ENCODE peak calls at places on chromosomes 4 and X, in five cellular contexts. K is GM23248, Y is hepatocyte, T is GM23338, O is neural progenitor cell. G is an unnamed sample.

GRCh38 chr4:155672342-155672741 is 5.7 kb downstream of the GUCY1A1 start:
- DNase-seq in Y (no peak), K (no peak), T (no peak), O (no peak), G (no peak)

GRCh38 chr4:41880840-41881831 is 54.1 kb upstream of the TMEM33 start:
- DNase-seq in T (peak; percentile 73), O (peak; percentile 70), K (peak; percentile 26), Y (no peak), G (no peak)

GRCh38 chr4:95838192-95838591 is 1.7 kb upstream of the PDHA2 start:
- DNase-seq in T (peak; percentile 38), K (no peak), O (peak; percentile 8), Y (no peak), G (no peak)

GRCh38 chr4:107252621-107253020 is 216.5 kb upstream of the DKK2 start:
- DNase-seq in Y (no peak), K (no peak), T (no peak), O (peak; percentile 23), G (no peak)

GRCh38 chr4:123484291-123484926 is 87.8 kb downstream of the SPRY1 start:
- DNase-seq in Y (no peak), K (no peak), T (no peak), O (no peak), G (no peak)

GRCh38 chr4:67122029-67122428 is 423.3 kb downstream of the CENPC start:
- DNase-seq in T (peak; percentile 75), K (no peak), O (peak; percentile 52), Y (peak; percentile 53), G (no peak)

GRCh38 chr4:82698412-82698811 is 100.2 kb downstream of the SCD5 start:
- DNase-seq in O (no peak), T (no peak), Y (no peak), K (no peak), G (no peak)

GRCh38 chr4:53150631-53151488 is 215.0 kb downstream of the SCFD2 start:
- DNase-seq in O (no peak), Y (no peak), T (no peak), K (no peak), G (no peak)

GRCh38 chr4:169818063-169818679 is 60.4 kb upstream of the HPF1 start:
- DNase-seq in T (no peak), K (no peak), O (no peak), Y (no peak), G (peak; percentile 45)

GRCh38 chr4:73855406-73855805 is 2.3 kb downstream of the PF4V1 start:
- DNase-seq in K (no peak), T (no peak), Y (no peak), O (no peak), G (no peak)

GRCh38 chr4:168248311-168248710 is 70.2 kb downstream of the DDX60 start:
- DNase-seq in O (no peak), K (no peak), T (no peak), Y (no peak), G (no peak)

GRCh38 chrX:96432647-96433046 is 252.0 kb upstream of the DIAPH2 start:
- DNase-seq in K (peak; percentile 13), O (no peak), Y (no peak), T (no peak), G (no peak)
- TF ChIP-seq EZH2phosphoT487 in K (no peak), O (no peak), Y (no peak), T (no peak), G (no peak)

GRCh38 chr4:176549161-176549865 is 229.5 kb downstream of the SPCS3 start:
- DNase-seq in K (peak; percentile 64), Y (no peak), O (no peak), T (no peak), G (no peak)
- H3K4me2 ChIP-seq in K (peak overlapping the region; percentile 41), Y (no peak overlapping the region), O (no peak overlapping the region), T (no peak overlapping the region), G (no peak overlapping the region)

GRCh38 chr4:75285837-75286236 is 228.4 kb downstream of the RCHY1 start:
- DNase-seq in Y (no peak), T (no peak), K (no peak), O (no peak), G (no peak)

GRCh38 chr4:75287738-75288517 is 226.3 kb downstream of the RCHY1 start:
- DNase-seq in K (no peak), Y (no peak), T (no peak), O (no peak), G (no peak)

GRCh38 chr4:75289843-75290616 is 224.2 kb downstream of the RCHY1 start:
- DNase-seq in T (peak; percentile 81), K (peak; percentile 19), O (peak; percentile 59), Y (peak; percentile 49), G (peak; percentile 31)
- TF ChIP-seq EZH2phosphoT487 in T (no peak), K (no peak), O (no peak), Y (no peak), G (no peak)

GRCh38 chr4:176377705-176378302 is 58.0 kb downstream of the SPCS3 start:
- DNase-seq in T (peak; percentile 27), Y (peak; percentile 11), K (peak; percentile 50), O (no peak), G (peak; percentile 21)
- H3K4me2 ChIP-seq in T (no peak overlapping the region), Y (no peak overlapping the region), K (no peak overlapping the region), O (no peak overlapping the region), G (no peak overlapping the region)

GRCh38 chr4:184398741-184399504 is 75.4 kb downstream of the IRF2 start:
- DNase-seq in T (no peak), K (no peak), Y (no peak), O (no peak), G (no peak)

GRCh38 chr4:184395451-184395917 is 78.9 kb downstream of the IRF2 start:
- DNase-seq in K (no peak), O (no peak), Y (no peak), T (no peak), G (no peak)

GRCh38 chr4:184397516-184398163 is 76.7 kb downstream of the IRF2 start:
- DNase-seq in K (peak; percentile 7), Y (no peak), T (no peak), O (no peak), G (no peak)

GRCh38 chr4:184396001-184396400 is 78.3 kb downstream of the IRF2 start:
- DNase-seq in O (no peak), Y (no peak), T (no peak), K (no peak), G (peak; percentile 41)

DNA sequence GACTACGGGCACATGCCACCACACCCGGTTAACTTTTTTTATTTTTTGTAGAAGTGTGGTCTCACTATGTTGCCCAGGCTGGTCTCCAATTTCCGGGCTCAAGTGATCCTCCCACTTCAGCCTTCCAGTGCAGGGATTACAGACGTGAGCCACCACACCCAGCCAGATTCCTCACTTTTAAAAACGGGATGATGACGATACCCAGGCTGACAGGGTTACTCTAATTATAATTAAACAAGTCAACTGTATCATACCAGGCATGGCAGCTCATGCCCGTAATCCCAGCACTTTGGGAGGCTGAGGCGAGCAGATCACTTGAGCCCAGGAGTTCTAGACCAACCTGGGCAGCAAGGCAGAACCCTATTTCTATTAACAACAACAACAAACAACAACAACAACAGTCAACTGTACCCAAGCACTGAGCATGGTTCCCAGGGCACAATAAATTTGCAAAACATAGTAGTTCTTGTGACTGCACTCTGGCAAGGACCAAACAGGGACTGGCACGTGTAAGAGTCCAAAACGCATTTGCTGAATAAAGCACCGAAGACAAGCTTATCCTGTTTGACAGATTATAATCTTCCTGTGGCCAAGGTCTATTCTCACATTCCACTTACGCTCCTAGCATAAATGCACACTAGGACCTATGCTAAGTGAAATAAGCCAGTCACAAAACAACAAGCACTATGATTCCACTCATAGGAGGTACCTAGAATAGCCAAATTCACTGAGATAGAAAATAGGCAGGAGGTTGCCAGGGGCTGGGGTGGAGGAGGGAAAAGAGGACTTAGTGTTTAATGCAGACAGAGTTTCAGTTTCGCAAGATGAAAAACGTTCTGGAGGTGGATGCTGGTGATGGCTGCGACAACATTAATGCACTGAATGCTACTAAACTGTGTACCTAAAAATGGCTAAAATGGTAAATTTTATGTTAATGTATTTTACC is 77.5 kb downstream of the IRF2 start:
- DNase-seq in K (no peak), T (no peak), O (no peak), Y (no peak), G (no peak)
- TF ChIP-seq EZH2phosphoT487 in K (no peak), T (no peak), O (no peak), Y (no peak), G (no peak)

GRCh38 chr4:6716958-6717655 is 1.1 kb downstream of the BLOC1S4 start:
- DNase-seq in Y (no peak), K (peak; percentile 59), T (no peak), O (no peak), G (peak; percentile 24)
- H3K4me2 ChIP-seq in Y (peak overlapping the region; percentile 96), K (peak overlapping the region; percentile 98), T (peak overlapping the region; percentile 99), O (peak overlapping the region; percentile 80), G (peak overlapping the region; percentile 81)

GRCh38 chr4:147794787-147795413 is 63.0 kb downstream of the ARHGAP10 start:
- DNase-seq in K (no peak), T (no peak), Y (no peak), O (no peak), G (no peak)

GRCh38 chr4:147793569-147793968 is 61.7 kb downstream of the ARHGAP10 start:
- DNase-seq in K (no peak), T (no peak), Y (peak; percentile 47), O (no peak), G (no peak)

GRCh38 chr4:147791341-147791740 is 59.5 kb downstream of the ARHGAP10 start:
- DNase-seq in K (no peak), Y (no peak), O (no peak), T (no peak), G (no peak)

GRCh38 chr4:147791870-147792269 is 60.0 kb downstream of the ARHGAP10 start:
- DNase-seq in O (no peak), K (no peak), T (no peak), Y (no peak), G (no peak)

GRCh38 chr4:147793973-147794690 is 62.2 kb downstream of the ARHGAP10 start:
- DNase-seq in K (no peak), T (no peak), Y (no peak), O (no peak), G (no peak)
- TF ChIP-seq EZH2phosphoT487 in K (no peak), T (no peak), Y (no peak), O (no peak), G (no peak)

G was measured in OCI-LY7.